ENCODE peak calls at places on chromosomes 16 and 17, in six cellular contexts. One of them, this sample, is unnamed.

GRCh38 chr16:57663917-57664661 is 4.0 kb upstream of the ADGRG3 start:
- DNase-seq in IMR-90: no peak
- DNase-seq in neuronal stem cell: no peak
- DNase-seq in H9: no peak
- DNase-seq in H1: no peak
- DNase-seq in trophoblast cell: no peak
- DNase-seq in this sample: no peak

GRCh38 chr17:34736611-34737010 is 157.2 kb downstream of the TMEM132E start:
- DNase-seq in neuronal stem cell: no peak
- DNase-seq in H1: no peak
- DNase-seq in H9: no peak
- DNase-seq in trophoblast cell: no peak
- DNase-seq in IMR-90: no peak
- DNase-seq in this sample: no peak

GRCh38 chr17:2798679-2799078 is 2.4 kb downstream of the RAP1GAP2 start:
- DNase-seq in H9: peak; percentile 94
- DNase-seq in trophoblast cell: no peak
- DNase-seq in IMR-90: no peak
- DNase-seq in neuronal stem cell: no peak
- DNase-seq in H1: peak; percentile 86
- DNase-seq in this sample: no peak

GRCh38 chr17:74163271-74163821 is 40.1 kb upstream of the RPL38 start:
- DNase-seq in H1: peak; percentile 43
- DNase-seq in neuronal stem cell: no peak
- DNase-seq in trophoblast cell: no peak
- DNase-seq in IMR-90: no peak
- DNase-seq in H9: peak; percentile 56
- DNase-seq in this sample: no peak

GRCh38 chr17:74795327-74796020 is 19.3 kb upstream of the NAT9 start:
- DNase-seq in neuronal stem cell: no peak
- DNase-seq in IMR-90: no peak
- DNase-seq in H1: no peak
- DNase-seq in trophoblast cell: no peak
- DNase-seq in H9: no peak
- DNase-seq in this sample: no peak

GRCh38 chr17:19284005-19284959 is 47.1 kb downstream of the EPN2 start:
- DNase-seq in H9: no peak
- DNase-seq in H1: no peak
- DNase-seq in IMR-90: no peak
- DNase-seq in trophoblast cell: no peak
- DNase-seq in neuronal stem cell: no peak
- DNase-seq in this sample: no peak

GRCh38 chr16:85584989-85585388 is 28.1 kb upstream of the GSE1 start:
- DNase-seq in trophoblast cell: no peak
- DNase-seq in neuronal stem cell: no peak
- DNase-seq in H1: no peak
- DNase-seq in IMR-90: no peak
- DNase-seq in H9: no peak
- DNase-seq in this sample: no peak

GRCh38 chr17:5122586-5123342 is 6.9 kb downstream of the USP6 start:
- DNase-seq in IMR-90: no peak
- DNase-seq in neuronal stem cell: peak; percentile 23
- DNase-seq in H1: peak; percentile 75
- DNase-seq in trophoblast cell: no peak
- DNase-seq in H9: peak; percentile 70
- DNase-seq in this sample: peak; percentile 15

GRCh38 chr17:75412455-75413317 is 7.2 kb upstream of the GRB2 start:
- DNase-seq in H9: peak; percentile 84
- DNase-seq in H1: peak; percentile 86
- DNase-seq in trophoblast cell: peak; percentile 91
- DNase-seq in IMR-90: peak; percentile 62
- DNase-seq in neuronal stem cell: peak; percentile 86
- DNase-seq in this sample: peak; percentile 81

GRCh38 chr17:7721612-7722011 is 4.1 kb downstream of the DNAH2 start:
- DNase-seq in H9: no peak
- DNase-seq in neuronal stem cell: no peak
- DNase-seq in trophoblast cell: no peak
- DNase-seq in H1: no peak
- DNase-seq in IMR-90: no peak
- DNase-seq in this sample: no peak

GRCh38 chr17:29844339-29845048 is 85.5 kb downstream of the SSH2 start:
- DNase-seq in trophoblast cell: peak; percentile 28
- DNase-seq in H9: no peak
- DNase-seq in IMR-90: no peak
- DNase-seq in neuronal stem cell: no peak
- DNase-seq in H1: no peak
- DNase-seq in this sample: peak; percentile 32

GRCh38 chr16:27365142-27366089 is 36.6 kb upstream of the IL21R start:
- DNase-seq in trophoblast cell: peak; percentile 69
- DNase-seq in H1: no peak
- DNase-seq in H9: no peak
- DNase-seq in neuronal stem cell: no peak
- DNase-seq in IMR-90: peak; percentile 84
- DNase-seq in this sample: peak; percentile 58

GRCh38 chr17:38345743-38346142 is 2.0 kb upstream of the GPR179 start:
- DNase-seq in trophoblast cell: no peak
- DNase-seq in neuronal stem cell: no peak
- DNase-seq in H9: no peak
- DNase-seq in H1: no peak
- DNase-seq in IMR-90: no peak
- DNase-seq in this sample: no peak

GRCh38 chr16:55294129-55294528 is 29.9 kb upstream of the IRX6 start:
- DNase-seq in trophoblast cell: no peak
- DNase-seq in H1: no peak
- DNase-seq in IMR-90: no peak
- DNase-seq in neuronal stem cell: no peak
- DNase-seq in H9: no peak
- DNase-seq in this sample: no peak

GRCh38 chr16:89325861-89326471 is 108.5 kb downstream of the ZNF778 start:
- DNase-seq in H9: no peak
- DNase-seq in H1: no peak
- DNase-seq in neuronal stem cell: no peak
- DNase-seq in trophoblast cell: peak; percentile 47
- DNase-seq in IMR-90: peak; percentile 93
- DNase-seq in this sample: peak; percentile 95

GRCh38 chr16:1407749-1408148 is 6.8 kb downstream of the UNKL start:
- DNase-seq in trophoblast cell: no peak
- DNase-seq in H1: no peak
- DNase-seq in IMR-90: peak; percentile 13
- DNase-seq in H9: no peak
- DNase-seq in neuronal stem cell: no peak
- DNase-seq in this sample: no peak

GRCh38 chr16:27175888-27176287 is 27.4 kb upstream of the KDM8 start:
- DNase-seq in IMR-90: no peak
- DNase-seq in H1: no peak
- DNase-seq in neuronal stem cell: no peak
- DNase-seq in H9: no peak
- DNase-seq in trophoblast cell: no peak
- DNase-seq in this sample: no peak

GRCh38 chr16:81902025-81902424 is 109.2 kb downstream of the SDR42E1 start:
- DNase-seq in H1: no peak
- DNase-seq in trophoblast cell: peak; percentile 71
- DNase-seq in neuronal stem cell: no peak
- DNase-seq in IMR-90: no peak
- DNase-seq in H9: no peak
- DNase-seq in this sample: no peak

GRCh38 chr16:84785843-84786538 is 33.8 kb upstream of the CRISPLD2 start:
- DNase-seq in H9: no peak
- DNase-seq in trophoblast cell: no peak
- DNase-seq in H1: no peak
- DNase-seq in neuronal stem cell: no peak
- DNase-seq in IMR-90: peak; percentile 70
- DNase-seq in this sample: peak; percentile 31

GRCh38 chr16:62760398-62760797 is 724.2 kb upstream of the CDH8 start:
- DNase-seq in trophoblast cell: no peak
- DNase-seq in H1: no peak
- DNase-seq in H9: no peak
- DNase-seq in IMR-90: no peak
- DNase-seq in neuronal stem cell: no peak
- DNase-seq in this sample: no peak

GRCh38 chr16:89043636-89044393 is 49.8 kb upstream of the ACSF3 start:
- DNase-seq in IMR-90: no peak
- DNase-seq in H1: no peak
- DNase-seq in neuronal stem cell: no peak
- DNase-seq in trophoblast cell: no peak
- DNase-seq in H9: no peak
- DNase-seq in this sample: no peak

GRCh38 chr17:56681561-56682266 is 88.2 kb downstream of the NOG start:
- DNase-seq in H1: no peak
- DNase-seq in neuronal stem cell: no peak
- DNase-seq in IMR-90: peak; percentile 98
- DNase-seq in trophoblast cell: peak; percentile 64
- DNase-seq in H9: no peak
- DNase-seq in this sample: peak; percentile 93

GRCh38 chr17:15411556-15412198 is 55.7 kb downstream of the CDRT4 start:
- DNase-seq in H9: no peak
- DNase-seq in H1: no peak
- DNase-seq in neuronal stem cell: no peak
- DNase-seq in IMR-90: no peak
- DNase-seq in trophoblast cell: no peak
- DNase-seq in this sample: peak; percentile 22

GRCh38 chr17:32946375-32947135 is 18.6 kb downstream of the TMEM98 start:
- DNase-seq in neuronal stem cell: no peak
- DNase-seq in IMR-90: no peak
- DNase-seq in H9: no peak
- DNase-seq in trophoblast cell: no peak
- DNase-seq in H1: no peak
- DNase-seq in this sample: no peak

GRCh38 chr17:70484496-70484895 is 315.2 kb downstream of the KCNJ2 start:
- DNase-seq in H1: no peak
- DNase-seq in neuronal stem cell: no peak
- DNase-seq in IMR-90: no peak
- DNase-seq in trophoblast cell: no peak
- DNase-seq in H9: no peak
- DNase-seq in this sample: no peak

GRCh38 chr17:64399767-64400156 is 9.1 kb upstream of the PECAM1 start:
- DNase-seq in H1: no peak
- DNase-seq in H9: no peak
- DNase-seq in IMR-90: no peak
- DNase-seq in neuronal stem cell: no peak
- DNase-seq in trophoblast cell: no peak
- DNase-seq in this sample: no peak

GRCh38 chr17:64401244-64401860 is 10.7 kb upstream of the PECAM1 start:
- DNase-seq in neuronal stem cell: no peak
- DNase-seq in trophoblast cell: no peak
- DNase-seq in H9: no peak
- DNase-seq in IMR-90: no peak
- DNase-seq in H1: no peak
- DNase-seq in this sample: no peak

GRCh38 chr17:64400644-64401043 is 10.0 kb upstream of the PECAM1 start:
- DNase-seq in neuronal stem cell: no peak
- DNase-seq in trophoblast cell: no peak
- DNase-seq in H9: no peak
- DNase-seq in IMR-90: no peak
- DNase-seq in H1: no peak
- DNase-seq in this sample: no peak

GRCh38 chr17:64399071-64399766 is 8.6 kb upstream of the PECAM1 start:
- DNase-seq in neuronal stem cell: no peak
- DNase-seq in H9: no peak
- DNase-seq in IMR-90: no peak
- DNase-seq in trophoblast cell: peak; percentile 62
- DNase-seq in H1: no peak
- DNase-seq in this sample: no peak

GRCh38 chr17:64398330-64398729 is 7.7 kb upstream of the PECAM1 start:
- DNase-seq in trophoblast cell: no peak
- DNase-seq in H9: no peak
- DNase-seq in H1: no peak
- DNase-seq in IMR-90: no peak
- DNase-seq in neuronal stem cell: no peak
- DNase-seq in this sample: no peak
- H4K91ac ChIP-seq in trophoblast cell: no peak overlapping the region
- H4K91ac ChIP-seq in H9: no peak overlapping the region
- H4K91ac ChIP-seq in H1: no peak overlapping the region
- H4K91ac ChIP-seq in IMR-90: no peak overlapping the region
- H4K91ac ChIP-seq in neuronal stem cell: no peak overlapping the region
- H4K91ac ChIP-seq in this sample: no peak overlapping the region

DNA sequence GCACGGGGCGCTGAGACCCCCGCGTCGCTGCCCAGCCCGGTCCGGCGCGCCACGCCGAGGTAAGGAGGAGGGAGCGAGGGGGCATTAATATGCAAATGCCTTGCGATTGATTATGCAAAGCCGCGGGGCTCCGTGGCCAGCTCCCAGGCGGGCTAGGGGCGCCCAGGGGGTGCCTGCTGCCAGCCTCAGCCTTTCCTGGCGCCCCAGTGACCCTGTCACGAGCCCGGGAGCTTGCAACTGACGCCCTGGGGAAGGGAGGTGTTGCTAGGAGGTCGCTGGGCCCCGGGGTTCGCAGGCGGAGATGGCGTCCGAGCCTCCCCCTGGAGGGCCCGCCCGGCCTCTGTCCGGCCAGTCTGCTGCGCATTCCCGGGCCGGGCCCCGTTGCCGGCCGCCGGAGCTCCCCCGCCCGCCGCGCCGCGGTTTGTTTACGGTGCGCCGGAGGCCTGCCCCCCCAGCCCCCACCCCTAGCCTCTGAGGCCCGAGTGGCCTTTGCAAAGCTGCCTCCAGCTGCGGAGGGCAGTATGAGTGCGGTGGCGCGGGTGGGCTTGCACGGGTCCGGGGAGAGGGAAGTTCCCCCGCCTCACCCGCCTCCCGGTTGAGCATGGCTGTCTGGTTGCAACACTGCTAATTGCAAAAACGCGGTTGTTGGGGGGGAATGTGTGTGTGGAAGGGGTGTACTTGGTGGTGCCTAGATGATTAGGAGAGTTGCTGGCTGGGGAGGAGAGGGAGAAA is 435 bp downstream of the THRA start:
- DNase-seq in H1: peak; percentile 89
- DNase-seq in neuronal stem cell: no peak
- DNase-seq in IMR-90: no peak
- DNase-seq in H9: peak; percentile 83
- DNase-seq in trophoblast cell: no peak
- DNase-seq in this sample: peak; percentile 61
- H2BK120ac ChIP-seq in H1: peak overlapping the region; percentile 61
- H2BK120ac ChIP-seq in neuronal stem cell: peak overlapping the region; percentile 81
- H2BK120ac ChIP-seq in IMR-90: peak overlapping the region; percentile 60
- H2BK120ac ChIP-seq in H9: no peak overlapping the region
- H2BK120ac ChIP-seq in trophoblast cell: peak overlapping the region; percentile 78
- H2BK120ac ChIP-seq in this sample: peak overlapping the region; percentile 56

DNA sequence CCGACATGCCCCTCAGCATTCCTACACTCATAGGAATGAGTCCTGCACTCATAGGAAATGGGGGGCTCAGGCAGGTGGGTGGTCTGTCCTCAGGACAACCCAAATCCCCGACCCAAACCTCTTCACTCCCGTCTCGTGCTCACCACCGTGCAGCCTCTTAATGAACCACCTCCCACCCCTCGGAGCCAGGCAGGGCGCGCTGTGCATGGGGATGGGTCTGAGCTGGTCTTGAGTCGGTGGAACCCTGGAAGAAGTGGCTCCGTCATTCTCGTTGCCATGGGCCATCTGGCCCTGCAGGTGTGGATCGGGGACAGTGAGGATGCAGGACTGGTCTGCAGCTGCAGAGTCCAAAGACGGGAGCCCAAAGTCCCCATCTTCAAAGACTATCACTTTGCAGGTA is 6.4 kb upstream of the RAB40B start:
- DNase-seq in trophoblast cell: no peak
- DNase-seq in H9: no peak
- DNase-seq in H1: no peak
- DNase-seq in neuronal stem cell: no peak
- DNase-seq in IMR-90: no peak
- DNase-seq in this sample: no peak
- H4K91ac ChIP-seq in trophoblast cell: no peak overlapping the region
- H4K91ac ChIP-seq in H9: no peak overlapping the region
- H4K91ac ChIP-seq in H1: peak overlapping the region; percentile 27
- H4K91ac ChIP-seq in neuronal stem cell: no peak overlapping the region
- H4K91ac ChIP-seq in IMR-90: no peak overlapping the region
- H4K91ac ChIP-seq in this sample: no peak overlapping the region

GRCh38 chr17:78313735-78314648 is 45.9 kb downstream of the SOCS3 start:
- DNase-seq in H1: peak; percentile 88
- DNase-seq in IMR-90: peak; percentile 59
- DNase-seq in neuronal stem cell: no peak
- DNase-seq in H9: peak; percentile 97
- DNase-seq in trophoblast cell: peak; percentile 95
- DNase-seq in this sample: peak; percentile 80
- H2BK120ac ChIP-seq in H1: no peak overlapping the region
- H2BK120ac ChIP-seq in IMR-90: peak overlapping the region; percentile 47
- H2BK120ac ChIP-seq in neuronal stem cell: no peak overlapping the region
- H2BK120ac ChIP-seq in H9: no peak overlapping the region
- H2BK120ac ChIP-seq in trophoblast cell: peak overlapping the region; percentile 39
- H2BK120ac ChIP-seq in this sample: peak overlapping the region; percentile 98